ENCODE peak calls at places on chromosomes 5 and 9, in five cellular contexts. X is fibroblast of pulmonary artery, Q is cardiac muscle cell, K is upper lobe of right lung, R is Peyer's patch. M is an unnamed sample.

GRCh38 chr9:101791938-101792337 is 53.5 kb upstream of the GRIN3A start:
- DNase-seq in Q (peak; percentile 63), K (no peak), R (no peak), X (peak; percentile 4), M (peak; percentile 59)

GRCh38 chr9:13491493-13492424 is 212.3 kb upstream of the MPDZ start:
- DNase-seq in R (no peak), X (no peak), Q (peak; percentile 5), K (no peak), M (no peak)

GRCh38 chr9:135478858-135479468 is 619 bp upstream of the PPP1R26 start:
- DNase-seq in K (peak; percentile 82), R (peak; percentile 18), Q (peak; percentile 68), X (peak; percentile 28), M (peak; percentile 65)

GRCh38 chr9:135976531-135976930 is 15.4 kb upstream of the UBAC1 start:
- DNase-seq in R (no peak), K (no peak), X (no peak), Q (no peak), M (no peak)

GRCh38 chr5:142726188-142726731 is 40.4 kb upstream of the FGF1 start:
- DNase-seq in X (peak; percentile 92), K (no peak), R (no peak), Q (no peak), M (no peak)

GRCh38 chr9:86508208-86508903 is 154.1 kb upstream of the TUT7 start:
- DNase-seq in Q (no peak), X (no peak), K (no peak), R (no peak), M (no peak)

GRCh38 chr9:71909887-71910601 is 949 bp downstream of the ABHD17B start:
- DNase-seq in R (peak; percentile 34), X (peak; percentile 23), Q (peak; percentile 46), K (peak; percentile 81), M (peak; percentile 80)

GRCh38 chr5:54756301-54756700 is 229.1 kb downstream of the ESM1 start:
- DNase-seq in K (no peak), R (no peak), Q (no peak), X (no peak), M (no peak)

GRCh38 chr5:9519537-9519936 is 26.3 kb downstream of the SEMA5A start:
- DNase-seq in R (no peak), X (peak; percentile 79), K (no peak), Q (no peak), M (no peak)

GRCh38 chr5:123089572-123089970 is 530 bp downstream of the PRDM6 start:
- DNase-seq in K (no peak), X (peak; percentile 39), R (no peak), Q (peak; percentile 66), M (no peak)

M was measured in left colon.